ENCODE peak calls at places on chromosome 2, in four cellular contexts. Z is HepG2, V is HCT116, P is upper lobe of left lung. N is an unnamed sample. For H3K4me1, the result is how much of the 10 kb centered on the place peaks cover.

GRCh38 chr2:208294482-208295024 is 28.5 kb downstream of the PIKFYVE start:
- ATAC-seq in V (no peak), Z (no peak), P (no peak), N (no peak)

GRCh38 chr2:12921321-12921720 is 204.6 kb downstream of the TRIB2 start:
- ATAC-seq in Z (no peak), P (no peak), V (no peak), N (no peak)

GRCh38 chr2:96437512-96437911 is 67.6 kb downstream of the NEURL3 start:
- ATAC-seq in P (no peak), Z (no peak), V (no peak), N (no peak)

GRCh38 chr2:80120866-80121265 is 183.7 kb downstream of the LRRTM1 start:
- ATAC-seq in V (no peak), Z (no peak), P (no peak), N (no peak)

GRCh38 chr2:190178066-190178722 is 115.7 kb upstream of the MSTN start:
- ATAC-seq in V (no peak), P (no peak), Z (no peak), N (no peak)

GRCh38 chr2:212536385-212537310 is 2.0 kb downstream of the ERBB4 start:
- ATAC-seq in V (no peak), P (no peak), Z (no peak), N (peak)

GRCh38 chr2:98713332-98714015 is 17.5 kb downstream of the MGAT4A start:
- ATAC-seq in P (no peak), Z (no peak), V (no peak), N (no peak)

GRCh38 chr2:13652531-13653313 is 936.0 kb downstream of the TRIB2 start:
- ATAC-seq in P (no peak), V (no peak), Z (no peak), N (no peak)

GRCh38 chr2:4255491-4255890 is 552.1 kb downstream of the DCDC2C start:
- ATAC-seq in P (no peak), Z (peak), V (no peak), N (no peak)

GRCh38 chr2:240733803-240734495 is 42.3 kb downstream of the AQP12A start:
- ATAC-seq in Z (peak), P (no peak), V (peak), N (no peak)

GRCh38 chr2:239151201-239152131 is 249.4 kb downstream of the HDAC4 start:
- ATAC-seq in V (no peak), Z (no peak), P (peak), N (peak)

GRCh38 chr2:170271340-170271739 is 93.4 kb downstream of the MYO3B start:
- ATAC-seq in V (no peak), Z (no peak), P (no peak), N (no peak)

DNA sequence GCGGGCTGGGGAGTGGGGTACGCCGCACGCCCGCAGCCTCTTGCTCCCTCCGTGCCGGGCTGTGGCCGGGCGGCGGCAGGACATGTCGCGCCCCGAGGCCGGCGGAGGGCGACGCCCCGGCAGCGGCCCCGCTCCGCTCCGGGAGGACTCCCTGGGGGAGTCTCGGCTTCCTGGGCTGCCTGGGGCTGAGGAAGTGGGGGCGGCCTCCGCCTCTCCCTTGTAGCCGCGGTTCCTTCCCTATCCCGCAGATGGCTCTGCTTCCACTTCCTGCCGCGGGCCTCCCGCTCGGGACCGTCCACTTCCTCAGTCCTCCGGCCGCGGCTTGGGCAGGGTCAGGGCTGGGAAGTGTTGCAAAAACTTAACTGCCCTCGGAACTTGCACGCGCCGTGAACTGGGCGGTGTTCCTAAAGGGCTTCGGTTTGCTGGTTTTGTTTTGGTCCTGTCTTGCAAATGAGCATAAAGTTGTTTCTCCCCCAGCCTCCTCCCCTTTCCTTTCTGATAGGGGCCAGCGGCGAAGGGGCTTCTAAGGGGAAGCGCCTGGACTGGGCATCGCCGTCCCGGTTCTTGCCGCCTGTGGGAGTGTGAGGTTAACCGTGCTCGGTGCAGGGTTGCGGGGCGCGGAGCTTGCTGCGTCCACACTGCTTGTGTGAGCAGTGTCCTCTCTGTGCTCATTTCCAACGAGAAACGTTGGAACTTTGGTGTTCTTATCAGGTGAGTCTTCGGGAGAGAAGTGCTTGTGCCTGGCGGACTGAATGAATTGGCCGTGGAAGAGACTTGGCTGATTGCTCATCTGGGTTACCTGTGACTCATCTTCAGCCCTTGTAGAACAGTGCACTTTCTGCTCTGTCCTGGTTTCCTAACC is 600 bp downstream of the RALB start:
- ATAC-seq in P (peak), Z (peak), V (peak), N (peak)
- TF ChIP-seq POLR2AphosphoS5 in P (peak), Z (no peak), V (no peak), N (peak)

GRCh38 chr2:24360050-24360962 is at the start of gene ITSN2:
- ATAC-seq in V (peak), Z (peak), P (peak), N (peak)
- TF ChIP-seq POLR2A in V (no peak), Z (peak), P (no peak), N (peak)

GRCh38 chr2:217822296-217823252 is 180.2 kb downstream of the TNS1 start:
- ATAC-seq in V (peak), P (no peak), Z (peak), N (peak)
- H3K4me1 ChIP-seq in V (under half), P (half or more), Z (under half), N (under half)

DNA sequence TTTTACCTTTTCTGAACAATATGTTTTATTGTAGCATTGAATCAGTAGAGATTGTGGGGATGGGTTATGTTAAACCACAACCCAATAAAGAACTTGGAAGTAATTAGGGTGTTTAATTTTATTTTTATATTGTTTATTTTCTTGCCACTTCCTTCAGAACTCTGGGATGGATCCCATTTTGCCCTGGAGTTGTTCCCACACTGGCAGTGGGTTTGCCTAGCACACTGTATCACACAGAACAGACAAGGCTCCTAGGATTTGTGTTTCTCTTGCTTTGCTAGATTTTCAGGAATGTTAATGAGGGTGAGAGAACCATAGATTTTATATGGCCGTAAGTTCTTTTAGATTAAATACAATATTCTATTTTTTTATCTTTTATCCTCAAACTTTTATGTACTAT is 59.0 kb downstream of the TANK start:
- ATAC-seq in P (no peak), V (no peak), Z (no peak), N (no peak)
- TF ChIP-seq POLR2AphosphoS5 in P (no peak), V (no peak), Z (no peak), N (no peak)

GRCh38 chr2:55035716-55036115 is 14.5 kb downstream of the RTN4 start:
- ATAC-seq in Z (no peak), P (no peak), V (no peak), N (no peak)
- TF ChIP-seq POLR2A in Z (no peak), P (no peak), V (no peak), N (no peak)

DNA sequence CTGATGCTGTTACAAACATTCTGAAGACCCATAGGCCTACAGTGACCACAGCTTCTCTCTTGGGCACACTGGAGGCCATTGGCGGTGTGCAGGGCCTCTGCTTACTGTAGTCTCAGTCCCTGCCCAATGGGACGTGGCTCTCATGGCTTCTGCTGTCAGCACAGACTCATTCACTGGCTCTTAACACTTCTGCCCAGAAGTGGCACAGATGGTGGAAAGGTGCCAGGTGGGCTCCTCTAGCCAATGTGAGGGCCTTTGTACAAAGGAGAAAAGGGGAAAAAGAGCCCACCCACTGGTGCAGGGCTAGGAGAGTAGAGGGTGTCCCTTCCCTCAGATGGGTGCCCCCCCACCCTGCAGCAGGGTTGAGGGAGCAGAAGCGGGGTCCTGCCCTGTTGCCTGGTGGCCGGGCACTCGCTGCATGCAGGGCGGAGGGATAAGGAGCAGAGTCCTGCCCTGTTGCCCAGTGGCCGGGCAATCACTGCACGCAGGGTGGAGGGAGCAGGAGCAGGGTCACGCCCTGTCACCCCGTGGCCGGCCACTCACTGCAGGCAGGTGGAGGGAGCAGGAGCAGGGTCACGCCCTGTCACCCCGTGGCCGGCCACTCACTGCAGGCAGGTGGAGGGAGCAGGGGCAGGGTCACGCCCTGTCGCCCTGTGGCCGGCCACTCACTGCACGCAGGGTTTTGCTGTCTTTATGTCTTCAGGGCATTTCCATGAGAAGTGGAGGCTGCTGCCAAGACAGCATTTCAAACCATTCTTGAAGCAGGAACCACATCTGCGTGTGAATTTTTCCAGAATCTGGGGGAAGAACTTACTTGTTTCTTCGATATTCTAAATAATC is 20.0 kb downstream of the LRRFIP1 start:
- ATAC-seq in Z (no peak), P (peak), V (no peak), N (no peak)
- H3K4me1 ChIP-seq in Z (under half), P (under half), V (under half), N (under half)

N was measured in gastroesophageal sphincter.